ENCODE peak calls at places on chromosomes 3 and 15, in six cellular contexts. N is MCF 10A; F is left ventricle myocardium superior; T is stimulated activated CD4-positive, alpha-beta T cell treated with anti-CD3 and anti-CD28 coated beads, Interleukin-12 subunit alpha, Interleukin-12 subunit beta, amount 100 ng/mL, for 4 hours; X is hippocampal formation; K is GM04503. Q is an unnamed sample.

GRCh38 chr3:14274999-14275961 is 96.7 kb downstream of the LSM3 start:
- DNase-seq in N (peak), F (no peak), T (no peak), X (no peak), K (no peak), Q (no peak)

GRCh38 chr3:80040113-80040512 is 272.3 kb upstream of the ROBO1 start:
- DNase-seq in N (no peak), F (no peak), T (no peak), X (no peak), K (no peak), Q (no peak)

GRCh38 chr3:196991581-196992460 is 23.2 kb upstream of the PIGZ start:
- DNase-seq in N (no peak), F (no peak), T (no peak), X (peak), K (no peak), Q (no peak)

GRCh38 chr3:116939091-116939490 is 229.5 kb downstream of the TUSC7 start:
- DNase-seq in N (peak), F (no peak), T (no peak), X (no peak), K (no peak), Q (no peak)

GRCh38 chr15:86650084-86650483 is 570.4 kb downstream of the AGBL1 start:
- DNase-seq in N (peak), F (no peak), T (no peak), X (no peak), K (no peak), Q (no peak)

GRCh38 chr3:50430950-50431435 is 71.7 kb upstream of the TMEM115 start:
- DNase-seq in N (no peak), F (no peak), T (no peak), X (no peak), K (no peak), Q (no peak)

GRCh38 chr15:52730163-52730562 is 51.0 kb upstream of the ATOSA start:
- DNase-seq in N (peak), F (no peak), T (peak), X (no peak), K (peak), Q (peak)

GRCh38 chr3:158717576-158717975 is 14.7 kb downstream of the RARRES1 start:
- DNase-seq in N (no peak), F (no peak), T (no peak), X (no peak), K (no peak), Q (no peak)

GRCh38 chr15:100893261-100893963 is 13.8 kb downstream of the ALDH1A3 start:
- DNase-seq in N (no peak), F (no peak), T (no peak), X (no peak), K (no peak), Q (no peak)

GRCh38 chr15:75836953-75837321 is 6.3 kb upstream of the UBE2Q2 start:
- DNase-seq in N (peak), F (no peak), T (no peak), X (no peak), K (no peak), Q (no peak)

GRCh38 chr3:78745847-78746246 is 1022.0 kb downstream of the ROBO1 start:
- DNase-seq in N (no peak), F (no peak), T (no peak), X (no peak), K (no peak), Q (no peak)

GRCh38 chr3:164514576-164514975 is 563.7 kb downstream of the SI start:
- DNase-seq in N (no peak), F (no peak), T (no peak), X (no peak), K (no peak), Q (no peak)

GRCh38 chr3:84110787-84111186 is 848.0 kb upstream of the CADM2 start:
- DNase-seq in N (no peak), F (no peak), T (no peak), X (no peak), K (no peak), Q (no peak)

GRCh38 chr15:59622289-59622688 is 10.7 kb downstream of the GCNT3 start:
- DNase-seq in N (peak), F (no peak), T (peak), X (no peak), K (no peak), Q (no peak)

Q was measured in DMS153.